ENCODE peak calls at places on chromosome 17, in nine cellular contexts. D, U, K, C, R, A, S, Q and G are unnamed samples.

GRCh38 chr17:48308591-48308990 is 121.4 kb downstream of the SKAP1 start:
- DNase-seq in D (no peak), U (no peak), K (no peak), C (no peak), R (no peak), A (no peak), S (no peak), Q (no peak), G (no peak)

GRCh38 chr17:80453126-80453979 is 23.1 kb downstream of the NPTX1 start:
- DNase-seq in D (no peak), U (no peak), K (no peak), C (no peak), R (no peak), A (no peak), S (peak; percentile 64), Q (no peak), G (no peak)

GRCh38 chr17:68749742-68750562 is 148.8 kb upstream of the FAM20A start:
- DNase-seq in D (no peak), U (no peak), K (no peak), C (no peak), R (no peak), A (no peak), S (no peak), Q (no peak), G (no peak)

GRCh38 chr17:65170839-65171238 is 33.7 kb downstream of the RGS9 start:
- DNase-seq in D (no peak), U (no peak), K (no peak), C (peak; percentile 48), R (no peak), A (no peak), S (peak; percentile 85), Q (peak; percentile 30), G (peak; percentile 78)

GRCh38 chr17:42381898-42382297 is 6.3 kb downstream of the STAT3 start:
- DNase-seq in D (no peak), U (no peak), K (no peak), C (no peak), R (no peak), A (no peak), S (no peak), Q (no peak), G (no peak)

GRCh38 chr17:59618894-59619312 is 792 bp upstream of the CLTC start:
- DNase-seq in D (peak; percentile 94), U (no peak), K (no peak), C (no peak), R (no peak), A (no peak), S (no peak), Q (no peak), G (no peak)

GRCh38 chr17:12987120-12987519 is 30.7 kb downstream of the ELAC2 start:
- DNase-seq in D (no peak), U (peak; percentile 64), K (no peak), C (no peak), R (no peak), A (no peak), S (no peak), Q (no peak), G (no peak)

GRCh38 chr17:32189343-32189742 is 47.0 kb downstream of the RHOT1 start:
- DNase-seq in D (no peak), U (no peak), K (no peak), C (no peak), R (no peak), A (no peak), S (no peak), Q (no peak), G (no peak)

GRCh38 chr17:27600471-27600870 is 30.5 kb upstream of the LGALS9 start:
- DNase-seq in D (no peak), U (no peak), K (no peak), C (no peak), R (no peak), A (no peak), S (no peak), Q (no peak), G (no peak)

GRCh38 chr17:31155208-31155810 is 60.5 kb downstream of the NF1 start:
- DNase-seq in D (no peak), U (no peak), K (no peak), C (no peak), R (no peak), A (no peak), S (no peak), Q (no peak), G (no peak)

GRCh38 chr17:42920106-42920900 is 19.7 kb downstream of the G6PC1 start:
- DNase-seq in D (no peak), U (no peak), K (no peak), C (no peak), R (no peak), A (no peak), S (peak; percentile 21), Q (no peak), G (no peak)

GRCh38 chr17:7260601-7261376 is 1.5 kb downstream of the CLDN7 start:
- DNase-seq in D (no peak), U (peak; percentile 89), K (no peak), C (peak; percentile 83), R (no peak), A (no peak), S (peak; percentile 90), Q (no peak), G (peak; percentile 90)

GRCh38 chr17:75814021-75814395 is 29.4 kb downstream of the UNK start:
- DNase-seq in D (no peak), U (no peak), K (no peak), C (no peak), R (no peak), A (no peak), S (no peak), Q (no peak), G (no peak)

GRCh38 chr17:79974786-79975497 is 60.7 kb downstream of the TBC1D16 start:
- DNase-seq in D (no peak), U (peak; percentile 86), K (no peak), C (no peak), R (no peak), A (no peak), S (peak; percentile 70), Q (no peak), G (no peak)

GRCh38 chr17:65920996-65921395 is 270.9 kb downstream of the CEP112 start:
- DNase-seq in D (no peak), U (no peak), K (no peak), C (no peak), R (no peak), A (no peak), S (peak; percentile 11), Q (no peak), G (no peak)

GRCh38 chr17:18039535-18040286 is 503 bp downstream of the GID4 start:
- DNase-seq in D (no peak), U (peak; percentile 67), K (peak; percentile 41), C (peak; percentile 38), R (peak; percentile 18), A (peak; percentile 60), S (no peak), Q (no peak), G (peak; percentile 51)

GRCh38 chr17:21686165-21687015 is 5.9 kb upstream of the KCNJ18 start:
- DNase-seq in D (no peak), U (no peak), K (no peak), C (peak; percentile 12), R (no peak), A (no peak), S (no peak), Q (no peak), G (no peak)
- H3K9me3 ChIP-seq in D (no peaks in the 10 kb centered on the region), U (peaks cover 46% of the 10 kb centered on the region), K (peaks cover 39% of the 10 kb centered on the region), C (no peaks in the 10 kb centered on the region), R (no peaks in the 10 kb centered on the region), A (no peaks in the 10 kb centered on the region), S (no peaks in the 10 kb centered on the region), Q (peaks cover 2% of the 10 kb centered on the region), G (no peaks in the 10 kb centered on the region)

DNA sequence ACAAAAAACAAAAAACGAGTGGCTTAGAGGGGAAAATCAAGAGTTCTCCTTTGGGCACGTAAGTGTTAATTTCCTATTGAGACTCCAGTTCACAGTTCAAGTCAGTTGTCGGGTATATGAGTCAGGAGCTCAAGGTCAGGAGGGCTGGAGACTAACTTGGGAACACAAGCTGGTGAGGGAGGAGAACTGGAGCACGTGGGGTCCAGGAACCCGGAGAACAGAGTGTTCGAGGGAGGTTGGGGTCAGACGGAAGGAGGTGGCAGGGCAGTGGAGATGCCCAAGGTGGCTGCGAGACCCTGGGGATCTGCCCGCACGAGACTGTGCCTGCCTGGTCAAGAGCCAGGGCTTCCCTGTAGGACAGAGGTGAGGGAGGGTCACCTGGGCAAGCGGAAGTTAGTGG is 12.0 kb downstream of the ALDH3A1 start:
- DNase-seq in D (peak; percentile 88), U (no peak), K (no peak), C (peak; percentile 22), R (no peak), A (no peak), S (no peak), Q (peak; percentile 10), G (no peak)
- H3K4me1 ChIP-seq in D (peaks cover 12% of the 10 kb centered on the region), U (no peaks in the 10 kb centered on the region), K (peaks cover 7% of the 10 kb centered on the region), C (peaks cover 3% of the 10 kb centered on the region), R (no peaks in the 10 kb centered on the region), A (no peaks in the 10 kb centered on the region), S (peaks cover 3% of the 10 kb centered on the region), Q (no peaks in the 10 kb centered on the region), G (no peaks in the 10 kb centered on the region)

DNA sequence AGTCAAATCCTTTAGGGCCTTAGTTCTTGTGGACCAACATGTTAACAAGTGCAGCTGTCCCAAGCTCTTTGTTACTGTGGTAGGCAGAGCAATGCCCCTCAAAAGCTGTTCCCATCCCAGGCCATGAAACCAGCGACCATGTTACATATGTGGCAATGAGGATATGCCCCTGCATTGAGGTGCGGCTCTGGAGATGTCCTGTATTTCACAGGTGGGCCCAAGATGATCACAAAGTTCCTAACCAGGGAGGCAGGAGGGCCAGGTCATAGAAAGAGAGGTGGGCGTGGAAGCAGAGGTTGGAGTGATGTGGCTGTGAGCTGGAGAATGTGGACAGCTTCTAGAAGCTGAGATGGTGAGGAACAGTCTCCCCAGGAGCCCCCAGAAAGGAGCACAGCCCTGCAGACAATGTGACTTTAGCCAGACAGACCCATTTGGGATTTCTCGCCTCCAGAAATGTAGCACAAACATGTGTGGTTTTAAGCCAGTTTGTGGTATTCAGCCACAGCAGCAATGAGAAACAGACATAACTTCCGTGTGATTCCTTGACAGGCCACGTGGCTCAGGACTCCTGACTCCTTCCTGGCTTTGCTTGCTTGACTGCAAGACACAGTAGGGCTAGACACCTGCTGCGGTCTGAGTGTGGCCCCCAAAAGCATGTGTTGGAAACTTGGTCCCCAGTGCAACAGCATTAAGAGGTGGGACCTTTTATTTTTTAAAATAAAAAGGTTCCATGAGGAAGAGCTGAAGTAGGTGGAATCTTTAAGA is 778.3 kb downstream of the KCNJ18 start:
- DNase-seq in D (no peak), U (no peak), K (no peak), C (no peak), R (no peak), A (no peak), S (no peak), Q (no peak), G (no peak)
- H3K9me3 ChIP-seq in D (no peaks in the 10 kb centered on the region), U (peaks cover 57% of the 10 kb centered on the region), K (peaks cover 27% of the 10 kb centered on the region), C (no peaks in the 10 kb centered on the region), R (no peaks in the 10 kb centered on the region), A (no peaks in the 10 kb centered on the region), S (no peaks in the 10 kb centered on the region), Q (no peaks in the 10 kb centered on the region), G (no peaks in the 10 kb centered on the region)

DNA sequence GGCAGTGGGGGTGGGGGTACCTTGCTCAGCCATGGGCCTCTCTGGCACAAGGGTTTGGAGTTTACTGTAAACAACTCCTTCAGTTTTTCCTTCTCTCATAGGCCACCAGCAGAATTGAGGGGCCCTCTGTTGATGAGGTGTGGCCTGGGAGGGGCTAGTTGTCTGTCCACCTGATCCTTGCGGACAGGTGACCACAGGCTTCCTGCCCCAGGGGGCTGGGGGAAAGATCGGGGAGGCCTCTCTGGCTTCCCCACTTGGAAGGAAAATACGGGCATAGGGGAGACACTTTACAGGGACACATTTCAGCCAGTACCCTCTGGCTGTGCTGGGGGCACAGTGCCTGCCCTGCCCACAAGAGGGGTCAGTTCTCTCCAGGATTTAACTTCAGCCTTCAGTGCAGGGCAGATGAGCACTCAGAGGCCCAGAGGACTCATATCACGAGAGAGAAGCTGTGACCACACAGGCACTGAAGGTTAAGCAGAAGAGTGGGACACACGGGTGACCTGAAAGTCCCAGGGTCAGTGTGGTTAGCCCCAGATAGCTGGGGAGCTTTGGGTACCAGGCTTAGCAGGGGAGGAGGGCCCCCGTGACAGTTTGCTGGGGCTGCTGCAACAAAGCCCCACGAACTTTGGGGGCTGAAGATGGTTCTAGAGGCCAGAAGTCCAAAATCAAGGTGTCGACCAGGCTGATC is 245.9 kb downstream of the SEC14L1 start:
- DNase-seq in D (no peak), U (no peak), K (no peak), C (no peak), R (no peak), A (no peak), S (no peak), Q (no peak), G (no peak)
- H3K4me1 ChIP-seq in D (peaks cover 80% of the 10 kb centered on the region), U (peaks cover 9% of the 10 kb centered on the region), K (peaks cover 72% of the 10 kb centered on the region), C (peaks cover 94% of the 10 kb centered on the region), R (peaks cover 75% of the 10 kb centered on the region), A (peaks cover 37% of the 10 kb centered on the region), S (peaks cover 94% of the 10 kb centered on the region), Q (peaks cover 99% of the 10 kb centered on the region), G (peaks cover 58% of the 10 kb centered on the region)